ENCODE peak calls at places on chromosomes 5 and 9, in five cellular contexts. M is A549, I is fibroblast of lung, X is IMR-90, A is OCI-LY7. G is an unnamed sample. For H3K9me3, the result is how much of the 10 kb centered on the place peaks cover.

GRCh38 chr9:110443878-110444245 is 106.2 kb upstream of the TXNDC8 start:
- DNase-seq in M (no peak), I (peak), X (peak), A (no peak), G (no peak)

GRCh38 chr5:93665649-93666048 is 75.8 kb downstream of the POU5F2 start:
- DNase-seq in M (no peak), I (no peak), X (no peak), A (no peak), G (no peak)

GRCh38 chr5:166436857-166437256 is 1854.6 kb upstream of the WWC1 start:
- DNase-seq in M (no peak), I (no peak), X (no peak), A (no peak), G (no peak)

GRCh38 chr5:119582987-119583386 is 46.4 kb upstream of the FAM170A start:
- DNase-seq in M (no peak), I (no peak), X (no peak), A (no peak), G (no peak)

GRCh38 chr5:179906795-179907569 is 715 bp downstream of the TBC1D9B start:
- DNase-seq in M (no peak), I (peak), X (peak), A (peak), G (peak)

GRCh38 chr5:82045526-82046267 is 73.9 kb downstream of the ATG10 start:
- DNase-seq in M (no peak), I (peak), X (peak), A (no peak), G (no peak)

GRCh38 chr9:96116275-96117051 is 185.5 kb downstream of the HSD17B3 start:
- DNase-seq in M (no peak), I (peak), X (no peak), A (no peak), G (no peak)

GRCh38 chr5:79984363-79984762 is 6.7 kb downstream of the MTX3 start:
- DNase-seq in M (no peak), I (no peak), X (no peak), A (no peak), G (no peak)

GRCh38 chr9:38692707-38693106 is 27.2 kb downstream of the FAM240B start:
- DNase-seq in M (no peak), I (no peak), X (no peak), A (no peak), G (no peak)

GRCh38 chr5:82467006-82467561 is 188.9 kb upstream of the RPS23 start:
- DNase-seq in M (no peak), I (peak), X (no peak), A (no peak), G (no peak)

GRCh38 chr5:88393082-88393481 is 124.4 kb upstream of the TMEM161B start:
- DNase-seq in M (no peak), I (no peak), X (no peak), A (no peak), G (no peak)

GRCh38 chr9:123771690-123772089 is 158.2 kb downstream of the DENND1A start:
- DNase-seq in M (no peak), I (no peak), X (no peak), A (no peak), G (no peak)

GRCh38 chr5:167294861-167295685 is 996.4 kb upstream of the WWC1 start:
- DNase-seq in M (peak), I (peak), X (peak), A (no peak), G (no peak)

GRCh38 chr5:126065061-126065460 is 358.1 kb upstream of the GRAMD2B start:
- DNase-seq in M (no peak), I (no peak), X (no peak), A (no peak), G (no peak)

GRCh38 chr9:131589993-131590392 is 44.7 kb downstream of the PRRT1B start:
- DNase-seq in M (no peak), I (no peak), X (no peak), A (no peak), G (no peak)

GRCh38 chr5:64144429-64145215 is 21.0 kb upstream of the RNF180 start:
- DNase-seq in M (no peak), I (peak), X (no peak), A (no peak), G (no peak)

GRCh38 chr9:24218656-24219055 is 327.0 kb downstream of the IZUMO3 start:
- DNase-seq in M (no peak), I (no peak), X (no peak), A (no peak), G (no peak)

GRCh38 chr9:92140754-92141143 is 25.5 kb upstream of the SPTLC1 start:
- DNase-seq in M (no peak), I (no peak), X (no peak), A (no peak), G (no peak)

GRCh38 chr9:90296539-90296938 is 346.1 kb downstream of the DIRAS2 start:
- DNase-seq in M (no peak), I (no peak), X (no peak), A (no peak), G (no peak)

GRCh38 chr9:137461663-137462395 is 2.7 kb upstream of the NSMF start:
- DNase-seq in M (peak), I (peak), X (no peak), A (peak), G (peak)

GRCh38 chr5:145938699-145939531 is 2.5 kb downstream of the SH3RF2 start:
- DNase-seq in M (no peak), I (no peak), X (no peak), A (no peak), G (no peak)

GRCh38 chr9:116697341-116697740 is 10.2 kb downstream of the TRIM32 start:
- DNase-seq in M (no peak), I (peak), X (peak), A (no peak), G (no peak)

GRCh38 chr5:138831703-138832102 is 43.4 kb downstream of the LRRTM2 start:
- DNase-seq in M (no peak), I (no peak), X (peak), A (no peak), G (no peak)

GRCh38 chr5:85132269-85132668 is 747.6 kb upstream of the EDIL3 start:
- DNase-seq in M (no peak), I (peak), X (peak), A (no peak), G (no peak)

GRCh38 chr5:80343067-80343466 is 23.3 kb downstream of the SPZ1 start:
- DNase-seq in M (no peak), I (no peak), X (peak), A (no peak), G (no peak)

GRCh38 chr5:149788964-149789363 is 58.9 kb downstream of the PPARGC1B start:
- DNase-seq in M (no peak), I (no peak), X (no peak), A (no peak), G (no peak)

GRCh38 chr5:39192449-39193160 is 26.8 kb downstream of the FYB1 start:
- DNase-seq in M (no peak), I (no peak), X (no peak), A (no peak), G (no peak)

GRCh38 chr5:150112211-150113046 is 26.1 kb upstream of the CSF1R start:
- DNase-seq in M (no peak), I (peak), X (peak), A (no peak), G (no peak)

GRCh38 chr5:167030500-167031120 is 1260.8 kb upstream of the WWC1 start:
- DNase-seq in M (peak), I (no peak), X (no peak), A (no peak), G (no peak)

GRCh38 chr9:136848393-136849037 is 694 bp upstream of the PHPT1 start:
- DNase-seq in M (peak), I (no peak), X (no peak), A (peak), G (peak)

GRCh38 chr5:766666-767431 is 17.7 kb downstream of the ZDHHC11B start:
- DNase-seq in M (no peak), I (no peak), X (no peak), A (no peak), G (no peak)

GRCh38 chr9:137688725-137689124 is 69.9 kb downstream of the EHMT1 start:
- DNase-seq in M (no peak), I (no peak), X (no peak), A (no peak), G (no peak)

GRCh38 chr5:99037668-99038067 is 108.9 kb upstream of the CHD1 start:
- DNase-seq in M (no peak), I (no peak), X (no peak), A (no peak), G (no peak)

GRCh38 chr5:95647886-95648860 is 1.6 kb downstream of the RFESD start:
- DNase-seq in M (no peak), I (peak), X (peak), A (peak), G (peak)

GRCh38 chr5:175657593-175658271 is at the start of gene HRH2:
- DNase-seq in M (peak), I (no peak), X (no peak), A (no peak), G (no peak)

GRCh38 chr5:68449380-68449779 is 233.8 kb downstream of the PIK3R1 start:
- DNase-seq in M (no peak), I (no peak), X (no peak), A (no peak), G (no peak)

GRCh38 chr5:37886207-37886905 is 46.5 kb upstream of the GDNF start:
- DNase-seq in M (no peak), I (no peak), X (no peak), A (no peak), G (no peak)

GRCh38 chr5:2007437-2007905 is 124.7 kb upstream of the IRX4 start:
- DNase-seq in M (no peak), I (no peak), X (no peak), A (no peak), G (no peak)

GRCh38 chr9:100581081-100581480 is 3.2 kb downstream of the CAVIN4 start:
- DNase-seq in M (no peak), I (no peak), X (no peak), A (no peak), G (no peak)
- H3K4me3 ChIP-seq in M (no peak), I (no peak), X (no peak), A (no peak), G (no peak)

GRCh38 chr5:143248822-143249579 is 154.5 kb downstream of the NR3C1 start:
- DNase-seq in M (no peak), I (peak), X (peak), A (no peak), G (no peak)
- H3K4me2 ChIP-seq in M (peak), I (peak), X (peak), A (no peak), G (no peak)

DNA sequence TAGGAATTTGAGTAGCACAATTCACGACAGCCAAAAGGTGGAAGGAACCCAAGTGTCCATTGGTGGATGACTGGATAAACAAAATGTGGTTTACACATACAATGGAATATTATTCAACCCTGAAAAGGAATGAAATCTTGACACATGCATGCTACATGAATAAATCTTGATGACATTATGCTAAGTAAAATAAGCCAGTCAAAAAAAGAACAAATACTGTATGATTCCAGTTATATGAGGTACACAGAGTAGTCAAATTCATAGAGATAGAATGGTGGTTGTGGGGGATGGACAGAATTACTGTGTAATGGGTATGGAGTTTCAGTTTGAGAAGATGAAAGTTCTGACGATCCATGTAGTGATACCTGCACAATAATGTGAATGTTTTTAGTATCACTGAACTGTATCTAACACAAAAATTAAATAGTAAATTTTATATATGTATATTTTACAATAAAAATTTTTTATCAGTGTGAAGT is 117.7 kb upstream of the GNA14 start:
- DNase-seq in M (no peak), I (no peak), X (no peak), A (no peak), G (no peak)
- H3K9me3 ChIP-seq in M (under half), I (under half), X (under half), A (under half), G (under half)

DNA sequence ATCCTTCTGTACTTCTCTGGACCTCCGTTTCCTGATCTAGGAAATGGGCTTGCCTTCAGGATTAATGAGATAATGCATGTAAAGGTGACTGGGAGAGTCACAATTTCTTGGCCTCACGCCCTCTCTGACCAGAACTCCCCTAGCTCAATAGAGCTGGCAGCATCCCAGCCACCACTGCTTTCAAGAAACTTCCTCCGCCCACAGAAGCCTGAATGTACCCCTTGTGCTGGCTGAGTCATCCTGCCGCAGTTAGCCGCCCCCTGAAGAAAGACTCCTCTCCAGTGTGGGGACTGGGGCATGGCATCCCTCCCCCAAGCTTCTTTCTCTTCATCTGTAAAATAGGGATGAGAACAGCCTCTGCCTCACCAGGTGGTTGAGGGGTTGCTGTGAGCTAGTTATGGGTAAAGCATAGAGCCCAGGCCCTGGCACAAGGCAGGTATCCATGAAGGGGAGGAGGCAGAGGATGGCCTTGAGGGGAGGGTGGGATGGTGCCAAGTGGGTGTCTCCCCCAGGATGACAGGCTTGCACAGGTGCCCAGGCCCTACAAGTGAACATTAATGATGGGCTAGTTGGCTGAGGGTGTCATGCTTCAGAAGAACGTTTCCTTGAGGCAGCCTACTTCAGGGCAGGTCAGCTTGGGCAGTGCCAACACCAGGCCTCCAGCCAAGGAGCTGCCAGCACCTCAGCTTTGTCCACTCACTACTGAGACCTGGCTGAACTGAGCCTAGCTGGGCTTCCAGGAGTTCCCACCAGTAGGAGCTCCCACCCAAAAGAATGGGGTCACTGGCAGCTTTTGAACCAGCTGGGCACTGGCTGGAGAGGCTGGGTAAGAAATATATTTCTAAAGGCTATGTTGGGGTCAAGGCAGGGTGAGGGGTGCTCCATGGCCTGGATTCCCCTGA is 3.5 kb downstream of the PDLIM4 start:
- DNase-seq in M (no peak), I (peak), X (peak), A (no peak), G (no peak)
- H3K4me3 ChIP-seq in M (no peak), I (no peak), X (no peak), A (no peak), G (no peak)

GRCh38 chr9:112784020-112784788 is 33.6 kb downstream of the SNX30 start:
- DNase-seq in M (no peak), I (peak), X (peak), A (no peak), G (no peak)
- H3K4me2 ChIP-seq in M (no peak), I (no peak), X (peak), A (no peak), G (no peak)

GRCh38 chr9:14379280-14379679 is 65.3 kb upstream of the NFIB start:
- DNase-seq in M (no peak), I (no peak), X (no peak), A (no peak), G (no peak)
- H3K9me3 ChIP-seq in M (under half), I (under half), X (under half), A (under half), G (under half)